ENCODE peak calls at places on chromosome 5, in six cellular contexts. One of them, this sample, is unnamed.

GRCh38 chr5:127844631-127845030 is 141.4 kb downstream of the CCDC192 start:
- DNase-seq in IMR-90: no peak
- DNase-seq in GM10248: no peak
- DNase-seq in fibroblast of villous mesenchyme: no peak
- DNase-seq in RWPE1: no peak
- DNase-seq in foreskin fibroblast: no peak
- DNase-seq in this sample: no peak

GRCh38 chr5:179700401-179700918 is 1.7 kb downstream of the CANX start:
- DNase-seq in IMR-90: peak; percentile 14
- DNase-seq in RWPE1: peak; percentile 38
- DNase-seq in foreskin fibroblast: no peak
- DNase-seq in GM10248: no peak
- DNase-seq in fibroblast of villous mesenchyme: peak; percentile 41
- DNase-seq in this sample: no peak

GRCh38 chr5:1332461-1333001 is 12.4 kb downstream of the CLPTM1L start:
- DNase-seq in IMR-90: no peak
- DNase-seq in RWPE1: no peak
- DNase-seq in GM10248: no peak
- DNase-seq in foreskin fibroblast: no peak
- DNase-seq in fibroblast of villous mesenchyme: no peak
- DNase-seq in this sample: no peak

GRCh38 chr5:27125856-27126255 is 87.5 kb upstream of the CDH9 start:
- DNase-seq in IMR-90: no peak
- DNase-seq in foreskin fibroblast: no peak
- DNase-seq in RWPE1: no peak
- DNase-seq in GM10248: no peak
- DNase-seq in fibroblast of villous mesenchyme: no peak
- DNase-seq in this sample: no peak

GRCh38 chr5:131218392-131218791 is 45.5 kb upstream of the CDC42SE2 start:
- DNase-seq in RWPE1: peak; percentile 44
- DNase-seq in fibroblast of villous mesenchyme: peak; percentile 22
- DNase-seq in foreskin fibroblast: peak; percentile 20
- DNase-seq in GM10248: no peak
- DNase-seq in IMR-90: peak; percentile 89
- DNase-seq in this sample: no peak

GRCh38 chr5:140828402-140828737 is 610 bp downstream of the PCDHA6 start:
- DNase-seq in GM10248: no peak
- DNase-seq in RWPE1: no peak
- DNase-seq in fibroblast of villous mesenchyme: no peak
- DNase-seq in IMR-90: no peak
- DNase-seq in foreskin fibroblast: no peak
- DNase-seq in this sample: no peak

GRCh38 chr5:35857606-35858205 is 1.0 kb downstream of the IL7R start:
- DNase-seq in foreskin fibroblast: peak; percentile 68
- DNase-seq in RWPE1: peak; percentile 87
- DNase-seq in IMR-90: peak; percentile 91
- DNase-seq in fibroblast of villous mesenchyme: peak; percentile 82
- DNase-seq in GM10248: no peak
- DNase-seq in this sample: no peak

GRCh38 chr5:95912029-95912428 is 49.6 kb downstream of the ELL2 start:
- DNase-seq in foreskin fibroblast: no peak
- DNase-seq in RWPE1: no peak
- DNase-seq in GM10248: no peak
- DNase-seq in IMR-90: no peak
- DNase-seq in fibroblast of villous mesenchyme: peak; percentile 55
- DNase-seq in this sample: no peak

GRCh38 chr5:179873711-179874110 is 15.1 kb upstream of the MRNIP start:
- DNase-seq in RWPE1: no peak
- DNase-seq in GM10248: no peak
- DNase-seq in foreskin fibroblast: no peak
- DNase-seq in fibroblast of villous mesenchyme: no peak
- DNase-seq in IMR-90: no peak
- DNase-seq in this sample: peak; percentile 13

GRCh38 chr5:139459451-139459934 is 3.0 kb downstream of the ECSCR start:
- DNase-seq in RWPE1: no peak
- DNase-seq in IMR-90: no peak
- DNase-seq in foreskin fibroblast: no peak
- DNase-seq in GM10248: peak; percentile 61
- DNase-seq in fibroblast of villous mesenchyme: no peak
- DNase-seq in this sample: no peak

GRCh38 chr5:172854451-172854871 is 20.4 kb downstream of the ERGIC1 start:
- DNase-seq in GM10248: no peak
- DNase-seq in IMR-90: peak; percentile 63
- DNase-seq in RWPE1: no peak
- DNase-seq in foreskin fibroblast: no peak
- DNase-seq in fibroblast of villous mesenchyme: peak; percentile 83
- DNase-seq in this sample: no peak

GRCh38 chr5:178256746-178257145 is 24.1 kb upstream of the PHYKPL start:
- DNase-seq in GM10248: no peak
- DNase-seq in IMR-90: no peak
- DNase-seq in RWPE1: no peak
- DNase-seq in foreskin fibroblast: no peak
- DNase-seq in fibroblast of villous mesenchyme: no peak
- DNase-seq in this sample: no peak

GRCh38 chr5:138955013-138955660 is 80.0 kb upstream of the LRRTM2 start:
- DNase-seq in RWPE1: no peak
- DNase-seq in fibroblast of villous mesenchyme: peak; percentile 68
- DNase-seq in foreskin fibroblast: no peak
- DNase-seq in GM10248: no peak
- DNase-seq in IMR-90: peak; percentile 22
- DNase-seq in this sample: peak; percentile 76

GRCh38 chr5:178555771-178556211 is 34.4 kb downstream of the COL23A1 start:
- DNase-seq in GM10248: no peak
- DNase-seq in foreskin fibroblast: no peak
- DNase-seq in fibroblast of villous mesenchyme: no peak
- DNase-seq in IMR-90: no peak
- DNase-seq in RWPE1: no peak
- DNase-seq in this sample: no peak

GRCh38 chr5:103808464-103809106 is 246.0 kb upstream of the NUDT12 start:
- DNase-seq in foreskin fibroblast: peak; percentile 20
- DNase-seq in IMR-90: peak; percentile 50
- DNase-seq in GM10248: peak; percentile 32
- DNase-seq in RWPE1: peak; percentile 55
- DNase-seq in fibroblast of villous mesenchyme: peak; percentile 47
- DNase-seq in this sample: peak; percentile 29
- TF ChIP-seq CTCF in foreskin fibroblast: peak; percentile 99
- TF ChIP-seq CTCF in IMR-90: peak; percentile 92
- TF ChIP-seq CTCF in GM10248: peak; percentile 92
- TF ChIP-seq CTCF in RWPE1: peak; percentile 97
- TF ChIP-seq CTCF in fibroblast of villous mesenchyme: peak; percentile 91
- TF ChIP-seq CTCF in this sample: peak; percentile 99

GRCh38 chr5:10984021-10984420 is 223.0 kb upstream of the DAP start:
- DNase-seq in foreskin fibroblast: no peak
- DNase-seq in fibroblast of villous mesenchyme: no peak
- DNase-seq in IMR-90: no peak
- DNase-seq in GM10248: no peak
- DNase-seq in RWPE1: no peak
- DNase-seq in this sample: no peak
- TF ChIP-seq CTCF in foreskin fibroblast: no peak
- TF ChIP-seq CTCF in fibroblast of villous mesenchyme: no peak
- TF ChIP-seq CTCF in IMR-90: no peak
- TF ChIP-seq CTCF in GM10248: no peak
- TF ChIP-seq CTCF in RWPE1: no peak
- TF ChIP-seq CTCF in this sample: no peak

DNA sequence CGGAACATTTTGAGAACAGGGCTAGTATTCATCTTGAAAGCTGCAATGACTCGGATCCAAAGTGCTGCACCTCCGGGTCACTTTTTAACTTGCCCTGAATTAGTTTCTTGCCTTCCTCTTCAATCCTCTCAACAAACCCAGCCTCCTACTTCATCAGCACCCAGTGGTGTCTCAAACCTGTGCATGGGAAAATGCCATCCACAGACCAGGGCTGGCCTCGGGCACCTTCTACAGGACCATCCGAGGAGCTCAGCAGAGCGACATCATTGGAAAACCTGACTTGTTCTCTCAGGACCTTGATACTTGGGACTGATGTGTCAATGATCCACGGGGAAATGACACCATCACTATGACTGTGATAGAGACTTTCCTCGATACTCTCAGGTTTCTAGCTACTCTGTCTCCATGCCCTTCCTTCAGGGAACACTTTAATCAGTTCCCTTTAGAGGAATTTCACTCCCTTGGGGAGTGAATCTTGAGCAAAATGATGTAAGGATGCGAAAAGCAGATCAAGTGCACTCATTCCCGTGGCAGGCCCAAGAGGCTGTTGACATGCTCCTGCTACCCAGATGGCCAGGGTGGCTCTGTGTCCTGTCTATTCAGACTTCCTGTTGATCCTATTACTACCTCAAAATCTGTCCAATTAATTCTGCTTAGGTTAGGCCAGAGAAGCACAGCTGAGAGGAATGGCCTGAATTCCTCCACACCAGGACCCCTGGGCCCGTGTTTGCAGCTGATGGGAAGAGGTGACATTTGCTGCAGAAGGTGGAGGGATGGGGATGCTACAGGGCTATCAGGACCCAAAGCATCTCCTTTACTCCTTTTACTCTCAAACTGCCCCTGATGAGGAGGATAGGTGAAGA is 96.5 kb upstream of the SLC25A48 start:
- DNase-seq in RWPE1: no peak
- DNase-seq in foreskin fibroblast: no peak
- DNase-seq in IMR-90: no peak
- DNase-seq in GM10248: no peak
- DNase-seq in fibroblast of villous mesenchyme: no peak
- DNase-seq in this sample: no peak
- TF ChIP-seq CTCF in RWPE1: no peak
- TF ChIP-seq CTCF in foreskin fibroblast: no peak
- TF ChIP-seq CTCF in IMR-90: no peak
- TF ChIP-seq CTCF in GM10248: no peak
- TF ChIP-seq CTCF in fibroblast of villous mesenchyme: no peak
- TF ChIP-seq CTCF in this sample: no peak

GRCh38 chr5:151881626-151882225 is 42.9 kb downstream of the GLRA1 start:
- DNase-seq in GM10248: no peak
- DNase-seq in foreskin fibroblast: no peak
- DNase-seq in RWPE1: no peak
- DNase-seq in IMR-90: no peak
- DNase-seq in fibroblast of villous mesenchyme: no peak
- DNase-seq in this sample: no peak
- TF ChIP-seq CTCF in GM10248: no peak
- TF ChIP-seq CTCF in foreskin fibroblast: no peak
- TF ChIP-seq CTCF in RWPE1: no peak
- TF ChIP-seq CTCF in IMR-90: no peak
- TF ChIP-seq CTCF in fibroblast of villous mesenchyme: no peak
- TF ChIP-seq CTCF in this sample: no peak

DNA sequence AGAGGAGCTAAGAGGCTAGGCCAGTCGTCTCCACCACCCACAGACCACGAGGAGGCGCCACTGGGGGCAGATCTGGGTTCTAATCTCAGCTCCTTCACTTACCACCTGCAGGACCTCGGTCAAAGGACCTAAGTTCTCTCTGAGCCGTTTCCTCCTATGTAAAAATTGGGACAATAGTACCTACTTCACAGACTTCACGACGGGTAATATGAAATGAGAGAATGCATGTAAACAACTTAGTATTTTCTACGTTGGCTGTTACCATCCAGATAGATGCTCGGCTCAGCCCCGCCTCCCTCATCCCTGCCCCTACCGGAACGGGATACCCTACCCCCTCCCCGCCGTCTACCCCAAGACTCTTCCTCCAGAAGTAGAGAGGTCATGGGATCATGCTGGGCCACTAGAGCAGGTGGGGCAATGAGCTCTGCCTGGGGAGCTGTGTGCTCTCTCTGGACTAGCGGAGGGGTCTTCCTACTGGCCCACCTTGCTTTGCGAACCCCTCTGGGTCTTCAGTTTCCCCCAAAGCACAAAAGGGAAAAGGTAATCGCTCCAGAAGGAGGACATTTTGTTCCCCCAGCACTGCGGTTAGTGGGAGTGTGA is 541 bp downstream of the GNPDA1 start:
- DNase-seq in foreskin fibroblast: no peak
- DNase-seq in RWPE1: no peak
- DNase-seq in IMR-90: no peak
- DNase-seq in fibroblast of villous mesenchyme: peak; percentile 37
- DNase-seq in GM10248: no peak
- DNase-seq in this sample: no peak
- TF ChIP-seq CTCF in foreskin fibroblast: peak; percentile 67
- TF ChIP-seq CTCF in RWPE1: no peak
- TF ChIP-seq CTCF in IMR-90: peak; percentile 37
- TF ChIP-seq CTCF in fibroblast of villous mesenchyme: peak; percentile 63
- TF ChIP-seq CTCF in GM10248: peak; percentile 28
- TF ChIP-seq CTCF in this sample: peak; percentile 39

GRCh38 chr5:91383027-91383955 is at the start of gene ARRDC3:
- DNase-seq in IMR-90: peak; percentile 94
- DNase-seq in fibroblast of villous mesenchyme: peak; percentile 95
- DNase-seq in GM10248: peak; percentile 84
- DNase-seq in foreskin fibroblast: peak; percentile 96
- DNase-seq in RWPE1: peak; percentile 97
- DNase-seq in this sample: peak; percentile 42
- TF ChIP-seq CTCF in IMR-90: no peak
- TF ChIP-seq CTCF in fibroblast of villous mesenchyme: no peak
- TF ChIP-seq CTCF in GM10248: no peak
- TF ChIP-seq CTCF in foreskin fibroblast: no peak
- TF ChIP-seq CTCF in RWPE1: no peak
- TF ChIP-seq CTCF in this sample: no peak

GRCh38 chr5:142141463-142141862 is 32.9 kb downstream of the NDFIP1 start:
- DNase-seq in foreskin fibroblast: no peak
- DNase-seq in IMR-90: no peak
- DNase-seq in RWPE1: no peak
- DNase-seq in GM10248: no peak
- DNase-seq in fibroblast of villous mesenchyme: no peak
- DNase-seq in this sample: no peak
- TF ChIP-seq CTCF in foreskin fibroblast: no peak
- TF ChIP-seq CTCF in IMR-90: peak; percentile 10
- TF ChIP-seq CTCF in RWPE1: no peak
- TF ChIP-seq CTCF in GM10248: peak; percentile 25
- TF ChIP-seq CTCF in fibroblast of villous mesenchyme: no peak
- TF ChIP-seq CTCF in this sample: peak; percentile 6

GRCh38 chr5:126534543-126534942 is 60.5 kb downstream of the ALDH7A1 start:
- DNase-seq in RWPE1: no peak
- DNase-seq in fibroblast of villous mesenchyme: no peak
- DNase-seq in GM10248: no peak
- DNase-seq in IMR-90: no peak
- DNase-seq in foreskin fibroblast: no peak
- DNase-seq in this sample: no peak

GRCh38 chr5:126540631-126541030 is 54.4 kb downstream of the ALDH7A1 start:
- DNase-seq in IMR-90: no peak
- DNase-seq in foreskin fibroblast: no peak
- DNase-seq in fibroblast of villous mesenchyme: no peak
- DNase-seq in RWPE1: no peak
- DNase-seq in GM10248: no peak
- DNase-seq in this sample: no peak

GRCh38 chr5:126535856-126536545 is 59.0 kb downstream of the ALDH7A1 start:
- DNase-seq in GM10248: no peak
- DNase-seq in IMR-90: no peak
- DNase-seq in RWPE1: no peak
- DNase-seq in fibroblast of villous mesenchyme: no peak
- DNase-seq in foreskin fibroblast: no peak
- DNase-seq in this sample: no peak

GRCh38 chr5:126538579-126538978 is 56.4 kb downstream of the ALDH7A1 start:
- DNase-seq in IMR-90: no peak
- DNase-seq in foreskin fibroblast: no peak
- DNase-seq in GM10248: no peak
- DNase-seq in fibroblast of villous mesenchyme: no peak
- DNase-seq in RWPE1: no peak
- DNase-seq in this sample: no peak

GRCh38 chr5:126536874-126537273 is 58.1 kb downstream of the ALDH7A1 start:
- DNase-seq in foreskin fibroblast: no peak
- DNase-seq in IMR-90: no peak
- DNase-seq in RWPE1: no peak
- DNase-seq in fibroblast of villous mesenchyme: no peak
- DNase-seq in GM10248: no peak
- DNase-seq in this sample: no peak
- TF ChIP-seq CTCF in foreskin fibroblast: no peak
- TF ChIP-seq CTCF in IMR-90: peak; percentile 5
- TF ChIP-seq CTCF in RWPE1: no peak
- TF ChIP-seq CTCF in fibroblast of villous mesenchyme: no peak
- TF ChIP-seq CTCF in GM10248: no peak
- TF ChIP-seq CTCF in this sample: no peak